ENCODE peak calls at places on chromosomes 1 and 21, in eight cellular contexts. F is foreskin fibroblast, W is Calu3, S is HepG2, U is right atrium auricular region, K is fibroblast of lung, T is hypothalamus, R is skeletal muscle cell. M is an unnamed sample.

GRCh38 chr1:8217011-8217711 is 100.8 kb upstream of the SLC45A1 start:
- DNase-seq in R (no peak), W (no peak), T (peak), F (peak), U (no peak), S (no peak), K (no peak), M (no peak)

GRCh38 chr21:42234464-42235241 is 15.7 kb downstream of the ABCG1 start:
- DNase-seq in W (peak), U (no peak), R (no peak), K (peak), S (peak), F (peak), T (peak), M (no peak)

GRCh38 chr1:216293673-216294072 is 129.6 kb downstream of the USH2A start:
- DNase-seq in U (no peak), W (no peak), T (no peak), R (peak), K (peak), F (peak), S (no peak), M (no peak)

GRCh38 chr1:103447471-103447870 is 78.0 kb upstream of the RNPC3 start:
- DNase-seq in R (no peak), S (no peak), F (peak), W (no peak), U (no peak), K (no peak), T (no peak), M (no peak)

GRCh38 chr1:30295674-30296073 is 427.7 kb downstream of the MATN1 start:
- DNase-seq in U (no peak), S (no peak), K (no peak), R (no peak), F (no peak), W (no peak), T (no peak), M (no peak)

GRCh38 chr1:35476099-35476674 is 81.0 kb downstream of the KIAA0319L start:
- DNase-seq in W (no peak), R (no peak), S (no peak), U (no peak), K (no peak), F (no peak), T (no peak), M (no peak)

GRCh38 chr21:46667191-46667734 is 31.8 kb downstream of the PRMT2 start:
- DNase-seq in W (peak), K (no peak), R (no peak), U (no peak), T (no peak), S (peak), F (peak), M (no peak)

GRCh38 chr1:246261641-246262040 is 245.4 kb downstream of the SMYD3 start:
- DNase-seq in S (no peak), R (no peak), K (peak), T (no peak), W (no peak), F (no peak), U (no peak), M (no peak)

GRCh38 chr1:2627746-2628145 is 5.1 kb downstream of the MMEL1 start:
- DNase-seq in U (no peak), F (no peak), R (no peak), S (no peak), W (no peak), T (no peak), K (no peak), M (no peak)

GRCh38 chr1:165595561-165595960 is 35.5 kb upstream of the MGST3 start:
- DNase-seq in S (no peak), T (no peak), F (peak), W (no peak), K (peak), R (peak), U (no peak), M (no peak)

GRCh38 chr1:180923024-180923841 is 10.5 kb downstream of the KIAA1614 start:
- DNase-seq in F (peak), R (peak), T (no peak), U (no peak), K (peak), S (peak), W (no peak), M (no peak)

M was measured in osteocyte.